ENCODE peak calls at places on chromosomes 5 and 9, in six cellular contexts. E is CD4-positive, alpha-beta memory T cell; M is frontal cortex; V is fibroblast of mammary gland; K is IMR-90; X is HS-5. W is an unnamed sample.

GRCh38 chr5:139912158-139912557 is 116.5 kb downstream of the PSD2 start:
- DNase-seq in E (no peak), M (no peak), V (no peak), K (no peak), X (no peak), W (no peak)

GRCh38 chr5:65332591-65332990 is 149.1 kb downstream of the ADAMTS6 start:
- DNase-seq in E (no peak), M (no peak), V (no peak), K (no peak), X (no peak), W (no peak)

GRCh38 chr9:128358861-128359260 is 12.3 kb upstream of the URM1 start:
- DNase-seq in E (no peak), M (no peak), V (no peak), K (no peak), X (no peak), W (no peak)

GRCh38 chr5:83590966-83591365 is 119.4 kb downstream of the VCAN start:
- DNase-seq in E (no peak), M (no peak), V (no peak), K (no peak), X (no peak), W (no peak)

GRCh38 chr5:135814254-135814653 is 20.2 kb upstream of the SLC25A48 start:
- DNase-seq in E (no peak), M (no peak), V (no peak), K (no peak), X (no peak), W (no peak)

GRCh38 chr9:134188421-134189166 is 24.2 kb upstream of the RNU6ATAC start:
- DNase-seq in E (no peak), M (no peak), V (no peak), K (no peak), X (no peak), W (no peak)

GRCh38 chr9:11319477-11320060 is 706.8 kb upstream of the PTPRD start:
- DNase-seq in E (no peak), M (no peak), V (peak), K (no peak), X (peak), W (no peak)

GRCh38 chr5:109145139-109145538 is 264.6 kb downstream of the PJA2 start:
- DNase-seq in E (no peak), M (no peak), V (no peak), K (no peak), X (no peak), W (no peak)

GRCh38 chr5:133401731-133402347 is 210.5 kb downstream of the FSTL4 start:
- DNase-seq in E (no peak), M (no peak), V (no peak), K (no peak), X (no peak), W (no peak)

GRCh38 chr9:76684213-76684612 is 80.0 kb upstream of the PCA3 start:
- DNase-seq in E (no peak), M (no peak), V (no peak), K (no peak), X (no peak), W (no peak)

GRCh38 chr5:128671861-128672414 is 133.9 kb upstream of the FBN2 start:
- DNase-seq in E (no peak), M (no peak), V (peak), K (no peak), X (no peak), W (no peak)

GRCh38 chr9:92151691-92152393 is 36.6 kb upstream of the SPTLC1 start:
- DNase-seq in E (no peak), M (no peak), V (peak), K (peak), X (peak), W (peak)

GRCh38 chr5:95823738-95824609 is 1.4 kb upstream of the GLRX start:
- DNase-seq in E (peak), M (no peak), V (peak), K (peak), X (peak), W (peak)

GRCh38 chr5:11683666-11684065 is 220.6 kb downstream of the CTNND2 start:
- DNase-seq in E (no peak), M (no peak), V (no peak), K (no peak), X (no peak), W (no peak)

GRCh38 chr9:105883847-105884246 is 189.5 kb downstream of the TMEM38B start:
- DNase-seq in E (no peak), M (no peak), V (no peak), K (no peak), X (no peak), W (no peak)

GRCh38 chr5:126348855-126349635 is 74.2 kb upstream of the GRAMD2B start:
- DNase-seq in E (no peak), M (no peak), V (no peak), K (peak), X (no peak), W (no peak)

GRCh38 chr5:63262191-63262981 is 683.8 kb downstream of the LRRC70 start:
- DNase-seq in E (no peak), M (no peak), V (peak), K (peak), X (peak), W (peak)

GRCh38 chr5:136638084-136638483 is 272.7 kb upstream of the TRPC7 start:
- DNase-seq in E (no peak), M (no peak), V (no peak), K (no peak), X (no peak), W (no peak)

GRCh38 chr5:65366655-65367054 is 115.1 kb downstream of the ADAMTS6 start:
- DNase-seq in E (no peak), M (peak), V (no peak), K (no peak), X (no peak), W (peak)